ENCODE peak calls at places on chromosomes 4 and X, in four cellular contexts. P is iPS DF 19.7, G is mucosa of gallbladder, K is fibroblast of pulmonary artery. L is an unnamed sample.

GRCh38 chr4:53935780-53936179 is 128.6 kb downstream of the CHIC2 start:
- DNase-seq in P (no peak), G (no peak), K (peak; percentile 86), L (no peak)

GRCh38 chr4:40564004-40564403 is 65.7 kb downstream of the RBM47 start:
- DNase-seq in P (no peak), G (no peak), K (no peak), L (no peak)

GRCh38 chr4:25769251-25769650 is 93.5 kb downstream of the SEL1L3 start:
- DNase-seq in P (no peak), G (no peak), K (peak; percentile 42), L (no peak)

GRCh38 chrX:25998687-25999086 is 139.5 kb upstream of the MAGEB18 start:
- DNase-seq in P (no peak), G (no peak), K (no peak), L (no peak)

GRCh38 chrX:77793950-77794349 is 7.9 kb upstream of the ATRX start:
- DNase-seq in P (no peak), G (no peak), K (no peak), L (no peak)

GRCh38 chr4:5940470-5941203 is 47.8 kb upstream of the CRMP1 start:
- DNase-seq in P (peak; percentile 40), G (no peak), K (peak; percentile 6), L (no peak)

GRCh38 chrX:68934922-68935321 is 106.1 kb downstream of the EFNB1 start:
- DNase-seq in P (no peak), G (no peak), K (no peak), L (no peak)

GRCh38 chr4:70945046-70945445 is 42.9 kb downstream of the MOB1B start:
- DNase-seq in P (no peak), G (no peak), K (no peak), L (no peak)

GRCh38 chrX:87728459-87728858 is 210.9 kb downstream of the KLHL4 start:
- DNase-seq in P (no peak), G (no peak), K (no peak), L (no peak)

GRCh38 chr4:151529187-151529586 is 120.2 kb downstream of the FHIP1A start:
- DNase-seq in P (no peak), G (no peak), K (no peak), L (no peak)

GRCh38 chrX:99142745-99143144 is 1267.3 kb downstream of the PCDH19 start:
- DNase-seq in P (no peak), G (no peak), K (no peak), L (no peak)

GRCh38 chr4:173247316-173247715 is 78.7 kb downstream of the GALNT7 start:
- DNase-seq in P (no peak), G (no peak), K (no peak), L (no peak)

GRCh38 chrX:108527724-108528123 is 88.1 kb downstream of the COL4A5 start:
- DNase-seq in P (no peak), G (no peak), K (no peak), L (no peak)

GRCh38 chrX:51361251-51361650 is 28.6 kb downstream of the NUDT10 start:
- DNase-seq in P (peak; percentile 17), G (no peak), K (no peak), L (no peak)

GRCh38 chrX:21383546-21383945 is 9.3 kb downstream of the CNKSR2 start:
- DNase-seq in P (no peak), G (no peak), K (no peak), L (no peak)

GRCh38 chr4:187357861-187358260 is 634.2 kb upstream of the FAT1 start:
- DNase-seq in P (no peak), G (no peak), K (no peak), L (no peak)

GRCh38 chrX:130704053-130705038 is 198.7 kb downstream of the ENOX2 start:
- DNase-seq in P (no peak), G (no peak), K (peak; percentile 52), L (no peak)

GRCh38 chr4:113331811-113332210 is 282.4 kb downstream of the ANK2 start:
- DNase-seq in P (no peak), G (no peak), K (no peak), L (no peak)

GRCh38 chr4:68433582-68433981 is 13.7 kb upstream of the TMPRSS11E start:
- DNase-seq in P (no peak), G (no peak), K (no peak), L (no peak)

GRCh38 chrX:120309873-120310730 is 1.2 kb downstream of the TMEM255A start:
- DNase-seq in P (no peak), G (no peak), K (no peak), L (no peak)

GRCh38 chr4:47990145-47990544 is 26.3 kb downstream of the CNGA1 start:
- DNase-seq in P (no peak), G (no peak), K (no peak), L (no peak)